ENCODE peak calls at places on chromosomes 4 and X, in six cellular contexts. One of them, this sample, is unnamed.

GRCh38 chr4:48196758-48197504 is 62.9 kb upstream of the TXK start:
- DNase-seq in epithelial cell of prostate: no peak
- DNase-seq in Panc1: no peak
- DNase-seq in neural progenitor cell: no peak
- DNase-seq in tibial artery: no peak
- DNase-seq in left lung: no peak
- DNase-seq in this sample: no peak

GRCh38 chr4:103934178-103934789 is 214.5 kb upstream of the TACR3 start:
- DNase-seq in Panc1: no peak
- DNase-seq in neural progenitor cell: peak
- DNase-seq in left lung: no peak
- DNase-seq in tibial artery: no peak
- DNase-seq in epithelial cell of prostate: no peak
- DNase-seq in this sample: peak

GRCh38 chr4:138897818-138898226 is 117.8 kb upstream of the NOCT start:
- DNase-seq in tibial artery: no peak
- DNase-seq in Panc1: peak
- DNase-seq in epithelial cell of prostate: peak
- DNase-seq in neural progenitor cell: no peak
- DNase-seq in left lung: no peak
- DNase-seq in this sample: no peak

GRCh38 chr4:79083406-79084010 is 144.3 kb upstream of the PAQR3 start:
- DNase-seq in neural progenitor cell: peak
- DNase-seq in tibial artery: no peak
- DNase-seq in Panc1: no peak
- DNase-seq in left lung: no peak
- DNase-seq in epithelial cell of prostate: no peak
- DNase-seq in this sample: no peak

GRCh38 chrX:154355094-154355775 is 19.2 kb downstream of the FLNA start:
- DNase-seq in epithelial cell of prostate: no peak
- DNase-seq in Panc1: no peak
- DNase-seq in left lung: peak
- DNase-seq in tibial artery: no peak
- DNase-seq in neural progenitor cell: no peak
- DNase-seq in this sample: no peak

GRCh38 chr4:84672177-84672576 is 89.2 kb downstream of the CDS1 start:
- DNase-seq in tibial artery: no peak
- DNase-seq in Panc1: no peak
- DNase-seq in neural progenitor cell: no peak
- DNase-seq in left lung: no peak
- DNase-seq in epithelial cell of prostate: no peak
- DNase-seq in this sample: no peak

GRCh38 chr4:1973218-1973617 is 35.6 kb downstream of the NELFA start:
- DNase-seq in neural progenitor cell: no peak
- DNase-seq in Panc1: no peak
- DNase-seq in left lung: no peak
- DNase-seq in tibial artery: peak
- DNase-seq in epithelial cell of prostate: no peak
- DNase-seq in this sample: no peak

GRCh38 chr4:31674313-31674947 is 954.3 kb downstream of the PCDH7 start:
- DNase-seq in left lung: no peak
- DNase-seq in tibial artery: no peak
- DNase-seq in epithelial cell of prostate: no peak
- DNase-seq in Panc1: no peak
- DNase-seq in neural progenitor cell: peak
- DNase-seq in this sample: peak

GRCh38 chr4:38237139-38237538 is 276.9 kb downstream of the PTTG2 start:
- DNase-seq in epithelial cell of prostate: peak
- DNase-seq in tibial artery: no peak
- DNase-seq in Panc1: peak
- DNase-seq in neural progenitor cell: no peak
- DNase-seq in left lung: no peak
- DNase-seq in this sample: peak

GRCh38 chr4:80183196-80184052 is 13.9 kb upstream of the PRDM8 start:
- DNase-seq in Panc1: no peak
- DNase-seq in tibial artery: no peak
- DNase-seq in epithelial cell of prostate: no peak
- DNase-seq in neural progenitor cell: peak
- DNase-seq in left lung: no peak
- DNase-seq in this sample: no peak

GRCh38 chr4:185317880-185318279 is 77.8 kb downstream of the LRP2BP start:
- DNase-seq in neural progenitor cell: no peak
- DNase-seq in left lung: no peak
- DNase-seq in tibial artery: no peak
- DNase-seq in epithelial cell of prostate: no peak
- DNase-seq in Panc1: no peak
- DNase-seq in this sample: no peak

GRCh38 chr4:102574317-102574716 is 73.2 kb downstream of the NFKB1 start:
- DNase-seq in epithelial cell of prostate: no peak
- DNase-seq in neural progenitor cell: no peak
- DNase-seq in Panc1: no peak
- DNase-seq in tibial artery: no peak
- DNase-seq in left lung: no peak
- DNase-seq in this sample: no peak

GRCh38 chr4:8643986-8644385 is 51.4 kb downstream of the CPZ start:
- DNase-seq in neural progenitor cell: no peak
- DNase-seq in epithelial cell of prostate: no peak
- DNase-seq in tibial artery: peak
- DNase-seq in Panc1: no peak
- DNase-seq in left lung: peak
- DNase-seq in this sample: no peak

GRCh38 chrX:49197543-49198087 is 2.4 kb downstream of the SYP start:
- DNase-seq in neural progenitor cell: no peak
- DNase-seq in left lung: no peak
- DNase-seq in epithelial cell of prostate: no peak
- DNase-seq in Panc1: no peak
- DNase-seq in tibial artery: no peak
- DNase-seq in this sample: no peak

GRCh38 chr4:105145059-105145912 is 1.4 kb upstream of the TET2 start:
- DNase-seq in tibial artery: no peak
- DNase-seq in Panc1: no peak
- DNase-seq in neural progenitor cell: no peak
- DNase-seq in left lung: no peak
- DNase-seq in epithelial cell of prostate: no peak
- DNase-seq in this sample: peak

GRCh38 chr4:32106767-32107166 is 1386.6 kb downstream of the PCDH7 start:
- DNase-seq in left lung: no peak
- DNase-seq in tibial artery: no peak
- DNase-seq in neural progenitor cell: no peak
- DNase-seq in Panc1: no peak
- DNase-seq in epithelial cell of prostate: peak
- DNase-seq in this sample: peak

GRCh38 chrX:108217877-108218276 is 126.3 kb downstream of the ATG4A start:
- DNase-seq in tibial artery: no peak
- DNase-seq in Panc1: no peak
- DNase-seq in left lung: no peak
- DNase-seq in neural progenitor cell: no peak
- DNase-seq in epithelial cell of prostate: no peak
- DNase-seq in this sample: no peak

GRCh38 chrX:131854586-131854985 is 168.5 kb upstream of the STK26 start:
- DNase-seq in neural progenitor cell: no peak
- DNase-seq in tibial artery: no peak
- DNase-seq in left lung: no peak
- DNase-seq in Panc1: no peak
- DNase-seq in epithelial cell of prostate: no peak
- DNase-seq in this sample: no peak

GRCh38 chrX:110750526-110751189 is 45.0 kb downstream of the CHRDL1 start:
- DNase-seq in tibial artery: no peak
- DNase-seq in neural progenitor cell: peak
- DNase-seq in epithelial cell of prostate: no peak
- DNase-seq in Panc1: no peak
- DNase-seq in left lung: no peak
- DNase-seq in this sample: no peak

GRCh38 chr4:7854697-7855370 is 84.8 kb downstream of the AFAP1 start:
- DNase-seq in Panc1: no peak
- DNase-seq in epithelial cell of prostate: no peak
- DNase-seq in neural progenitor cell: no peak
- DNase-seq in left lung: no peak
- DNase-seq in tibial artery: no peak
- DNase-seq in this sample: no peak

GRCh38 chrX:45811307-45811706 is 610.6 kb upstream of the DIPK2B start:
- DNase-seq in Panc1: no peak
- DNase-seq in neural progenitor cell: no peak
- DNase-seq in tibial artery: no peak
- DNase-seq in left lung: no peak
- DNase-seq in epithelial cell of prostate: no peak
- DNase-seq in this sample: no peak

GRCh38 chrX:20061869-20062254 is 54.8 kb downstream of the MAP7D2 start:
- DNase-seq in Panc1: no peak
- DNase-seq in tibial artery: no peak
- DNase-seq in neural progenitor cell: no peak
- DNase-seq in left lung: no peak
- DNase-seq in epithelial cell of prostate: no peak
- DNase-seq in this sample: no peak

GRCh38 chrX:7083468-7084396 is 63.8 kb upstream of the STS start:
- DNase-seq in tibial artery: no peak
- DNase-seq in left lung: peak
- DNase-seq in epithelial cell of prostate: peak
- DNase-seq in Panc1: no peak
- DNase-seq in neural progenitor cell: no peak
- DNase-seq in this sample: peak

GRCh38 chr4:123802082-123802658 is 405.6 kb downstream of the SPRY1 start:
- DNase-seq in epithelial cell of prostate: no peak
- DNase-seq in left lung: no peak
- DNase-seq in Panc1: no peak
- DNase-seq in neural progenitor cell: no peak
- DNase-seq in tibial artery: no peak
- DNase-seq in this sample: no peak

GRCh38 chr4:7647932-7648812 is 213.4 kb upstream of the PSAPL1 start:
- DNase-seq in left lung: peak
- DNase-seq in Panc1: no peak
- DNase-seq in neural progenitor cell: no peak
- DNase-seq in tibial artery: no peak
- DNase-seq in epithelial cell of prostate: no peak
- DNase-seq in this sample: no peak

GRCh38 chr4:103305355-103305754 is 107.2 kb upstream of the CENPE start:
- DNase-seq in epithelial cell of prostate: no peak
- DNase-seq in Panc1: no peak
- DNase-seq in neural progenitor cell: no peak
- DNase-seq in left lung: no peak
- DNase-seq in tibial artery: no peak
- DNase-seq in this sample: no peak

GRCh38 chr4:164807611-164808010 is 53.7 kb downstream of the SMIM31 start:
- DNase-seq in left lung: peak
- DNase-seq in epithelial cell of prostate: no peak
- DNase-seq in Panc1: no peak
- DNase-seq in tibial artery: no peak
- DNase-seq in neural progenitor cell: peak
- DNase-seq in this sample: no peak

GRCh38 chrX:21758488-21758887 is 572 bp upstream of the SMPX start:
- DNase-seq in tibial artery: no peak
- DNase-seq in left lung: no peak
- DNase-seq in epithelial cell of prostate: no peak
- DNase-seq in Panc1: no peak
- DNase-seq in neural progenitor cell: no peak
- DNase-seq in this sample: no peak

GRCh38 chrX:21757960-21758359 is at the start of gene SMPX:
- DNase-seq in Panc1: no peak
- DNase-seq in epithelial cell of prostate: no peak
- DNase-seq in neural progenitor cell: no peak
- DNase-seq in left lung: no peak
- DNase-seq in tibial artery: no peak
- DNase-seq in this sample: no peak

DNA sequence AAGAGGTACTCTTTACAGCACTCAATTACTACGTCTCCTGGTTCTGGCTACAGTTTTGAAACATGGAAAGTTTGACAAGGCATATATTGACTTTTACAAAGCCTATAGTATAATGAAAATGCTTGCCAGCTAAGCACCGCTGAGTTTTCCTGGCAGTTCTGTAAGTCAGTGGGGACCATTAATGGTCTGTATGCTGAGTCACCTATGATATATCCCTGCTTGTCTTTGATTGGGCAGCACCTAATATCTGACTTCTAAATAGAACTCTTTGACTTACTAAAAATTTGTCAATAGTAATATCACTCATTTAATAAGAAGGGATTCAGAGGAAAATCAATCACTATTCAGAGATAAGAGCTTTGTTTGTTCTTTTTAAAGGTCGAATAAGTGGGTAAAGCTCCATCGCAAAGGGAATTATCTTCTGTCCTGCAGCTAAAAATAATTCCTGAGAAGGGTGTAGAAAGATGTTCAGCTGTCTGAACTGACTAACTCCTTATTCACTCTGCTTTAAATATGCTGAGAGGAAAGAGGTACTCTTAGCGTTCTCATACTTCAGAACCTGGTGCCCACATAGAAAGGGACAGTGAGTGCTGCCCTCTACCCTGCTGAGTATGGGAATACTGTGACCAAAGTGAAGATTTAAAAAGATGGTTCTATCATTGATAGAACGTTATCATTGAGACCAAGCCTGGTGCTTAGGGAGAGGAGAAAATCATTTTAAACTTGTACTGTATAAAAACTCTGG is 959 bp downstream of the SMPX start:
- DNase-seq in tibial artery: no peak
- DNase-seq in neural progenitor cell: no peak
- DNase-seq in epithelial cell of prostate: no peak
- DNase-seq in Panc1: no peak
- DNase-seq in left lung: no peak
- DNase-seq in this sample: no peak
- H3K27ac ChIP-seq in tibial artery: no peak
- H3K27ac ChIP-seq in neural progenitor cell: no peak
- H3K27ac ChIP-seq in epithelial cell of prostate: peak
- H3K27ac ChIP-seq in Panc1: no peak
- H3K27ac ChIP-seq in left lung: no peak
- H3K27ac ChIP-seq in this sample: no peak

DNA sequence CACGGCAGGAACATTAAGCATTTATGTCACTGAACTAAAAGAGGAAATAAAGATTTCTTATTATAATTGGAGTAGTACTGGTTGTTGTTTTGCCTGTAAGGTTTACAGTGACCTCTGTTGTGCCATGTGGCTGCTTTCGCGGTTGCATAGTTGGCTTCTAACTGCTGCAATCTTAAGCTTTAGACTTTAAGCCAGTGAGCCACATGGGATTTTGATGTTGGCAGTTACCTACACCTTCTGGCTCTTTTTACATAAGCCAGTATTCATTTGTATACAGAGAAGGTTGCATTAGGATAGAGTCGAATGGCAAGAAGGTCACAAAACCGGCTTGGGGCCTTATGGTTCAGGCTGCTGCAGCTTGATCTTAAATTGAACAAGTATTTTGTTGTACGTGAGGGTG is 1311.6 kb downstream of the RAPGEF2 start:
- DNase-seq in epithelial cell of prostate: no peak
- DNase-seq in left lung: no peak
- DNase-seq in neural progenitor cell: no peak
- DNase-seq in tibial artery: no peak
- DNase-seq in Panc1: no peak
- DNase-seq in this sample: no peak
- H3K27ac ChIP-seq in epithelial cell of prostate: no peak
- H3K27ac ChIP-seq in left lung: no peak
- H3K27ac ChIP-seq in neural progenitor cell: no peak
- H3K27ac ChIP-seq in tibial artery: no peak
- H3K27ac ChIP-seq in Panc1: no peak
- H3K27ac ChIP-seq in this sample: no peak

GRCh38 chr4:40194602-40195161 is 2.1 kb upstream of the RHOH start:
- DNase-seq in tibial artery: no peak
- DNase-seq in left lung: no peak
- DNase-seq in epithelial cell of prostate: no peak
- DNase-seq in neural progenitor cell: no peak
- DNase-seq in Panc1: no peak
- DNase-seq in this sample: no peak
- H3K27ac ChIP-seq in tibial artery: no peak
- H3K27ac ChIP-seq in left lung: no peak
- H3K27ac ChIP-seq in epithelial cell of prostate: no peak
- H3K27ac ChIP-seq in neural progenitor cell: no peak
- H3K27ac ChIP-seq in Panc1: peak
- H3K27ac ChIP-seq in this sample: no peak

GRCh38 chr4:12409507-12410190 is 981.0 kb upstream of the HS3ST1 start:
- DNase-seq in Panc1: no peak
- DNase-seq in left lung: no peak
- DNase-seq in epithelial cell of prostate: no peak
- DNase-seq in neural progenitor cell: no peak
- DNase-seq in tibial artery: no peak
- DNase-seq in this sample: peak
- H3K27ac ChIP-seq in Panc1: no peak
- H3K27ac ChIP-seq in left lung: no peak
- H3K27ac ChIP-seq in epithelial cell of prostate: no peak
- H3K27ac ChIP-seq in neural progenitor cell: no peak
- H3K27ac ChIP-seq in tibial artery: no peak
- H3K27ac ChIP-seq in this sample: no peak